ENCODE peak calls at places on chromosomes 13 and 19, in six cellular contexts. O is T-helper 2 cell, P is substantia nigra, M is GM12865, Q is fibroblast of the conjunctiva, N is T-helper 1 cell. E is an unnamed sample.

GRCh38 chr19:40745402-40745780 is 4.9 kb downstream of the ACTMAP start:
- DNase-seq in N (no peak), P (no peak), Q (peak), M (no peak), O (no peak), E (no peak)

GRCh38 chr19:8423821-8424223 is 10.7 kb downstream of the MARCHF2 start:
- DNase-seq in M (no peak), Q (peak), O (no peak), N (no peak), P (peak), E (no peak)

GRCh38 chr19:41575998-41576397 is at the start of gene CEACAM21:
- DNase-seq in P (peak), Q (no peak), O (peak), N (no peak), M (peak), E (peak)

GRCh38 chr13:110239280-110240120 is 67.5 kb downstream of the COL4A1 start:
- DNase-seq in N (no peak), Q (no peak), M (no peak), P (no peak), O (no peak), E (no peak)

GRCh38 chr13:94192576-94192975 is 286.9 kb downstream of the DCT start:
- DNase-seq in N (no peak), Q (peak), P (peak), M (peak), O (no peak), E (peak)

GRCh38 chr19:47427241-47428176 is 8.2 kb upstream of the MEIS3 start:
- DNase-seq in N (peak), Q (peak), P (peak), M (peak), O (peak), E (peak)

GRCh38 chr19:45472557-45473365 is 5.0 kb downstream of the FOSB start:
- DNase-seq in P (no peak), M (no peak), O (no peak), Q (no peak), N (peak), E (no peak)

GRCh38 chr19:14479985-14480694 is 5.0 kb upstream of the PTGER1 start:
- DNase-seq in Q (no peak), M (peak), O (peak), P (peak), N (peak), E (peak)

GRCh38 chr13:31824705-31825512 is 85.6 kb downstream of the RXFP2 start:
- DNase-seq in N (no peak), P (no peak), M (peak), Q (peak), O (no peak), E (peak)

GRCh38 chr19:42069619-42070293 is at the start of gene GRIK5:
- DNase-seq in Q (no peak), N (no peak), O (no peak), M (no peak), P (no peak), E (no peak)

GRCh38 chr13:33953203-33953602 is 135.3 kb downstream of the RFC3 start:
- DNase-seq in O (no peak), Q (no peak), P (no peak), N (no peak), M (no peak), E (no peak)

GRCh38 chr13:59666504-59666903 is 497.2 kb downstream of the DIAPH3 start:
- DNase-seq in N (no peak), Q (no peak), O (no peak), P (no peak), M (no peak), E (no peak)

GRCh38 chr13:70098669-70099068 is 9.0 kb upstream of the ATXN8OS start:
- DNase-seq in M (no peak), Q (no peak), N (no peak), O (no peak), P (no peak), E (no peak)

GRCh38 chr13:106143930-106144709 is 391.3 kb downstream of the EFNB2 start:
- DNase-seq in O (no peak), M (no peak), Q (no peak), N (no peak), P (no peak), E (no peak)

GRCh38 chr13:49517461-49517860 is 21.7 kb downstream of the PHF11 start:
- DNase-seq in P (peak), O (no peak), Q (no peak), N (no peak), M (peak), E (no peak)

GRCh38 chr13:79936368-79937136 is 404.4 kb downstream of the SPRY2 start:
- DNase-seq in Q (peak), P (peak), O (no peak), M (peak), N (no peak), E (no peak)

GRCh38 chr19:7788178-7788932 is 25.3 kb downstream of the CLEC4M start:
- DNase-seq in P (no peak), O (no peak), N (no peak), M (no peak), Q (no peak), E (no peak)

GRCh38 chr19:17775245-17775927 is 19.6 kb upstream of the B3GNT3 start:
- DNase-seq in M (no peak), P (no peak), N (no peak), O (no peak), Q (no peak), E (no peak)

GRCh38 chr13:106156468-106156867 is 379.0 kb downstream of the EFNB2 start:
- DNase-seq in O (no peak), N (no peak), M (no peak), Q (peak), P (no peak), E (no peak)

GRCh38 chr13:27783111-27783510 is 9.2 kb upstream of the GSX1 start:
- DNase-seq in M (peak), P (no peak), O (no peak), N (no peak), Q (no peak), E (no peak)

GRCh38 chr19:41441321-41441945 is 1.5 kb upstream of the ERICH4 start:
- DNase-seq in M (no peak), N (no peak), P (no peak), Q (no peak), O (no peak), E (no peak)

GRCh38 chr13:38090913-38091312 is 221.3 kb upstream of the TRPC4 start:
- DNase-seq in M (no peak), O (no peak), N (no peak), Q (no peak), P (no peak), E (no peak)

GRCh38 chr13:100363874-100364273 is 224.7 kb downstream of the GGACT start:
- DNase-seq in Q (no peak), P (no peak), M (no peak), N (no peak), O (no peak), E (no peak)

GRCh38 chr13:27569405-27569804 is 50.9 kb downstream of the LNX2 start:
- DNase-seq in N (no peak), O (no peak), M (no peak), P (no peak), Q (no peak), E (no peak)

GRCh38 chr19:54173951-54174817 is 1.2 kb upstream of the TMC4 start:
- DNase-seq in P (no peak), M (no peak), N (no peak), O (no peak), Q (no peak), E (no peak)

GRCh38 chr13:75312884-75313520 is 169.0 kb downstream of the TBC1D4 start:
- DNase-seq in M (peak), P (no peak), N (no peak), Q (no peak), O (no peak), E (no peak)

E was measured in GM20000.